ENCODE peak calls at places on chromosomes 2 and 18, in seven cellular contexts. One of them, this sample, is unnamed.

GRCh38 chr2:55620123-55620779 is 2.8 kb upstream of the PPP4R3B start:
- DNase-seq in HepG2: peak
- DNase-seq in K562: peak
- DNase-seq in H1: no peak
- DNase-seq in HCT116: no peak
- DNase-seq in GM12878: no peak
- DNase-seq in SK-N-SH: peak
- DNase-seq in this sample: peak

GRCh38 chr2:18684202-18685040 is 95.1 kb upstream of the NT5C1B start:
- DNase-seq in HepG2: no peak
- DNase-seq in K562: no peak
- DNase-seq in H1: no peak
- DNase-seq in HCT116: no peak
- DNase-seq in GM12878: no peak
- DNase-seq in SK-N-SH: no peak
- DNase-seq in this sample: no peak

GRCh38 chr2:145652992-145653545 is 1133.2 kb upstream of the ZEB2 start:
- DNase-seq in HepG2: no peak
- DNase-seq in K562: no peak
- DNase-seq in H1: no peak
- DNase-seq in HCT116: no peak
- DNase-seq in GM12878: no peak
- DNase-seq in SK-N-SH: no peak
- DNase-seq in this sample: no peak

GRCh38 chr2:144477943-144478283 is 42.0 kb downstream of the ZEB2 start:
- DNase-seq in HepG2: no peak
- DNase-seq in K562: no peak
- DNase-seq in H1: no peak
- DNase-seq in HCT116: no peak
- DNase-seq in GM12878: no peak
- DNase-seq in SK-N-SH: no peak
- DNase-seq in this sample: no peak

GRCh38 chr2:96802721-96803120 is 13.3 kb upstream of the CNNM3 start:
- DNase-seq in HepG2: no peak
- DNase-seq in K562: no peak
- DNase-seq in H1: no peak
- DNase-seq in HCT116: no peak
- DNase-seq in GM12878: no peak
- DNase-seq in SK-N-SH: peak
- DNase-seq in this sample: no peak

GRCh38 chr2:174059875-174060226 is 94.7 kb upstream of the SP3 start:
- DNase-seq in HepG2: no peak
- DNase-seq in K562: no peak
- DNase-seq in H1: no peak
- DNase-seq in HCT116: no peak
- DNase-seq in GM12878: no peak
- DNase-seq in SK-N-SH: no peak
- DNase-seq in this sample: no peak

GRCh38 chr18:13376841-13377351 is 158.3 kb downstream of the LDLRAD4 start:
- DNase-seq in HepG2: no peak
- DNase-seq in K562: no peak
- DNase-seq in H1: no peak
- DNase-seq in HCT116: no peak
- DNase-seq in GM12878: no peak
- DNase-seq in SK-N-SH: no peak
- DNase-seq in this sample: no peak

GRCh38 chr2:84177733-84178132 is 281.3 kb downstream of the SUCLG1 start:
- DNase-seq in HepG2: no peak
- DNase-seq in K562: no peak
- DNase-seq in H1: no peak
- DNase-seq in HCT116: no peak
- DNase-seq in GM12878: no peak
- DNase-seq in SK-N-SH: no peak
- DNase-seq in this sample: no peak

GRCh38 chr2:9971105-9971818 is 19.8 kb downstream of the GRHL1 start:
- DNase-seq in HepG2: no peak
- DNase-seq in K562: no peak
- DNase-seq in H1: no peak
- DNase-seq in HCT116: no peak
- DNase-seq in GM12878: no peak
- DNase-seq in SK-N-SH: no peak
- DNase-seq in this sample: no peak

GRCh38 chr2:110650346-110650745 is 27.5 kb downstream of the BUB1 start:
- DNase-seq in HepG2: no peak
- DNase-seq in K562: no peak
- DNase-seq in H1: no peak
- DNase-seq in HCT116: no peak
- DNase-seq in GM12878: no peak
- DNase-seq in SK-N-SH: no peak
- DNase-seq in this sample: no peak

GRCh38 chr2:39504790-39505335 is 67.8 kb upstream of the MAP4K3 start:
- DNase-seq in HepG2: peak
- DNase-seq in K562: no peak
- DNase-seq in H1: no peak
- DNase-seq in HCT116: no peak
- DNase-seq in GM12878: no peak
- DNase-seq in SK-N-SH: no peak
- DNase-seq in this sample: no peak

GRCh38 chr2:214542866-214543265 is 132.0 kb downstream of the VWC2L start:
- DNase-seq in HepG2: no peak
- DNase-seq in K562: no peak
- DNase-seq in H1: no peak
- DNase-seq in HCT116: no peak
- DNase-seq in GM12878: no peak
- DNase-seq in SK-N-SH: no peak
- DNase-seq in this sample: no peak

GRCh38 chr2:28286678-28287077 is 106.0 kb upstream of the FOSL2 start:
- DNase-seq in HepG2: no peak
- DNase-seq in K562: no peak
- DNase-seq in H1: no peak
- DNase-seq in HCT116: no peak
- DNase-seq in GM12878: no peak
- DNase-seq in SK-N-SH: no peak
- DNase-seq in this sample: no peak

GRCh38 chr2:134819334-134819733 is 19.1 kb upstream of the ACMSD start:
- DNase-seq in HepG2: no peak
- DNase-seq in K562: no peak
- DNase-seq in H1: no peak
- DNase-seq in HCT116: peak
- DNase-seq in GM12878: no peak
- DNase-seq in SK-N-SH: no peak
- DNase-seq in this sample: no peak

GRCh38 chr2:173958198-173958846 is 6.9 kb downstream of the SP3 start:
- DNase-seq in HepG2: peak
- DNase-seq in K562: no peak
- DNase-seq in H1: no peak
- DNase-seq in HCT116: no peak
- DNase-seq in GM12878: no peak
- DNase-seq in SK-N-SH: no peak
- DNase-seq in this sample: no peak

GRCh38 chr18:6627621-6628020 is 101.9 kb upstream of the ARHGAP28 start:
- DNase-seq in HepG2: no peak
- DNase-seq in K562: no peak
- DNase-seq in H1: no peak
- DNase-seq in HCT116: no peak
- DNase-seq in GM12878: no peak
- DNase-seq in SK-N-SH: no peak
- DNase-seq in this sample: no peak

GRCh38 chr2:70890469-70891065 is 45.1 kb upstream of the ATP6V1B1 start:
- DNase-seq in HepG2: no peak
- DNase-seq in K562: no peak
- DNase-seq in H1: no peak
- DNase-seq in HCT116: no peak
- DNase-seq in GM12878: no peak
- DNase-seq in SK-N-SH: no peak
- DNase-seq in this sample: no peak

GRCh38 chr2:127101048-127101611 is 5.8 kb downstream of the BIN1 start:
- DNase-seq in HepG2: no peak
- DNase-seq in K562: no peak
- DNase-seq in H1: no peak
- DNase-seq in HCT116: no peak
- DNase-seq in GM12878: no peak
- DNase-seq in SK-N-SH: no peak
- DNase-seq in this sample: no peak

GRCh38 chr2:153354406-153354805 is 124.2 kb downstream of the RPRM start:
- DNase-seq in HepG2: no peak
- DNase-seq in K562: no peak
- DNase-seq in H1: no peak
- DNase-seq in HCT116: no peak
- DNase-seq in GM12878: no peak
- DNase-seq in SK-N-SH: no peak
- DNase-seq in this sample: no peak

GRCh38 chr2:20616341-20616871 is 34.5 kb downstream of the HS1BP3 start:
- DNase-seq in HepG2: no peak
- DNase-seq in K562: no peak
- DNase-seq in H1: no peak
- DNase-seq in HCT116: no peak
- DNase-seq in GM12878: no peak
- DNase-seq in SK-N-SH: no peak
- DNase-seq in this sample: no peak

GRCh38 chr2:10412380-10412779 is 35.7 kb downstream of the ODC1 start:
- DNase-seq in HepG2: peak
- DNase-seq in K562: peak
- DNase-seq in H1: peak
- DNase-seq in HCT116: no peak
- DNase-seq in GM12878: no peak
- DNase-seq in SK-N-SH: peak
- DNase-seq in this sample: peak

DNA sequence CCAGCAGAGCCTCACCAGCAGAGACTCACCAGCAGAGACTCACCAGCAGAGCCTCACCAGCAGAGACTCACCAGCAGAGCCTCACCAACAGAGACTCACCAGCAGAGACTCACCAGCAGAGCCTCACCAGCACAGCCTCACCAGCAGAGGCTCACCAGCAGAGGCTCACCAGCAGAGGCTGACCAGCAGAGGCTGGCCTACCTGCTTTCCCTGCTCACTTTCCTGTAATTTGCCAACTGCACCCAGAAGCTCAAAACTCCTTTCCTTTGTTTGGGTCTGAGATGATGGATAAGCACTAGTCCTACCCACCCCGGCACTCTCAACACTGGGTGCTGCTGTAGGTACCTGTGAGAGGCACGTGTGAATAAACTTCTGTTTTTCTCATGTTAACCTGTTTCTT is 36.4 kb upstream of the PXDN start:
- DNase-seq in HepG2: no peak
- DNase-seq in K562: no peak
- DNase-seq in H1: no peak
- DNase-seq in HCT116: no peak
- DNase-seq in GM12878: no peak
- DNase-seq in SK-N-SH: no peak
- DNase-seq in this sample: no peak
- TF ChIP-seq YY1 in HepG2: no peak
- TF ChIP-seq YY1 in K562: no peak
- TF ChIP-seq YY1 in H1: no peak
- TF ChIP-seq YY1 in HCT116: no peak
- TF ChIP-seq YY1 in GM12878: no peak
- TF ChIP-seq YY1 in SK-N-SH: no peak
- TF ChIP-seq YY1 in this sample: no peak

DNA sequence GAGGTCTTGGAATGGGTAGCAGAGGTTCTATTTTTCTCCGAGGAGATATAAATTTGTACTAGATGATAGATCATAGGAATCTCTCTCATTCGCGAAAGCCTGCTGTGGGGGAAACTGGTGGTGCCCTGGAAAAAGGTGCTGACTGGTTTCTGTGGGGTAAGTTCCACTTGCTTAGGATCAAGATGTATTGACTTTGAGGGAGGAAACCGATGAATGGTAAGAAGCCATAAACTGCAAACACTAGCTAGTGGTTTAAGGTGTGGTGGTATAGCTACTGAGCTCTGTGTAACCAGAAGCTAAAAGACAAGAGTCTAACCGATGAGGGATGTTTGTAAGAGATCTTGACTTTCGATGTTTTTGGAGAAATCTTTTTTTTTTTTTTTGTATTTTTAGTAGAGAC is 808 bp downstream of the AGPS start:
- DNase-seq in HepG2: no peak
- DNase-seq in K562: peak
- DNase-seq in H1: no peak
- DNase-seq in HCT116: no peak
- DNase-seq in GM12878: no peak
- DNase-seq in SK-N-SH: peak
- DNase-seq in this sample: no peak
- H3K9ac ChIP-seq in HepG2: peak
- H3K9ac ChIP-seq in K562: peak
- H3K9ac ChIP-seq in H1: peak
- H3K9ac ChIP-seq in HCT116: peak
- H3K9ac ChIP-seq in GM12878: peak
- H3K9ac ChIP-seq in SK-N-SH: peak
- H3K9ac ChIP-seq in this sample: peak

DNA sequence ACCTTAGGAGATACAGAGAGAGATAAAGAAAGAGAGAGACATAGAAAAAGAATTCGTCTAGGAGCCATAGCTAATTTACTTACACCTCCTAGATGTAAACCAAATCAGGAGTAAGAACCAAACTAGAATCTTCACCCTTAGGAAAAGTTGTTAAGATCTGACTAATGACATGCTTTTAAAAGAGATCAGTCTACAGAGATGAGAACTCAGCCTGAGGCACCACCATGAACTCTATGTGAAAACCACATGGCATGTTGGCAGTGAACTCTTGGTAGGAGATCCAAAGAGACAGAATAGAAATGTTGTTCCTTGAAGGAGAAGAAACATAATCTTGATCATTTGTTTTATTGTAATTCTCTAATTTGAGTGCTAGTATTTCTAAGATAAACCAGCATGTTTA is 585.4 kb upstream of the ID2 start:
- DNase-seq in HepG2: no peak
- DNase-seq in K562: no peak
- DNase-seq in H1: no peak
- DNase-seq in HCT116: no peak
- DNase-seq in GM12878: no peak
- DNase-seq in SK-N-SH: no peak
- DNase-seq in this sample: no peak
- TF ChIP-seq YY1 in HepG2: no peak
- TF ChIP-seq YY1 in K562: no peak
- TF ChIP-seq YY1 in H1: no peak
- TF ChIP-seq YY1 in HCT116: no peak
- TF ChIP-seq YY1 in GM12878: no peak
- TF ChIP-seq YY1 in SK-N-SH: no peak
- TF ChIP-seq YY1 in this sample: no peak

GRCh38 chr2:168211664-168212163 is 35.7 kb downstream of the STK39 start:
- DNase-seq in HepG2: no peak
- DNase-seq in K562: no peak
- DNase-seq in H1: no peak
- DNase-seq in HCT116: no peak
- DNase-seq in GM12878: no peak
- DNase-seq in SK-N-SH: no peak
- DNase-seq in this sample: no peak

GRCh38 chr2:168210898-168211570 is 36.4 kb downstream of the STK39 start:
- DNase-seq in HepG2: peak
- DNase-seq in K562: no peak
- DNase-seq in H1: no peak
- DNase-seq in HCT116: peak
- DNase-seq in GM12878: no peak
- DNase-seq in SK-N-SH: no peak
- DNase-seq in this sample: no peak

GRCh38 chr2:168212167-168212566 is 35.2 kb downstream of the STK39 start:
- DNase-seq in HepG2: no peak
- DNase-seq in K562: no peak
- DNase-seq in H1: no peak
- DNase-seq in HCT116: no peak
- DNase-seq in GM12878: no peak
- DNase-seq in SK-N-SH: no peak
- DNase-seq in this sample: no peak

GRCh38 chr2:168210216-168210897 is 37.0 kb downstream of the STK39 start:
- DNase-seq in HepG2: no peak
- DNase-seq in K562: no peak
- DNase-seq in H1: no peak
- DNase-seq in HCT116: no peak
- DNase-seq in GM12878: no peak
- DNase-seq in SK-N-SH: no peak
- DNase-seq in this sample: no peak

GRCh38 chr2:168212866-168213265 is 34.5 kb downstream of the STK39 start:
- DNase-seq in HepG2: no peak
- DNase-seq in K562: no peak
- DNase-seq in H1: no peak
- DNase-seq in HCT116: no peak
- DNase-seq in GM12878: no peak
- DNase-seq in SK-N-SH: no peak
- DNase-seq in this sample: no peak
- H3K9ac ChIP-seq in HepG2: no peak
- H3K9ac ChIP-seq in K562: no peak
- H3K9ac ChIP-seq in H1: no peak
- H3K9ac ChIP-seq in HCT116: peak
- H3K9ac ChIP-seq in GM12878: no peak
- H3K9ac ChIP-seq in SK-N-SH: no peak
- H3K9ac ChIP-seq in this sample: no peak

This sample was measured in NT2/D1.